ENCODE peak calls at places on chromosomes 12 and 14, in eight cellular contexts. A is body of pancreas; Q is SK-N-DZ; X is activated CD8-positive, alpha-beta memory T cell treated with anti-CD3 and anti-CD28 coated beads for 1 hour; W is upper lobe of right lung; C is fibroblast of pulmonary artery; G is RWPE1; Z is neuronal stem cell. B is an unnamed sample.

GRCh38 chr14:59294662-59294992 is 106.2 kb downstream of the DAAM1 start:
- DNase-seq in A (no peak), Z (no peak), C (peak), X (no peak), Q (no peak), G (no peak), W (no peak), B (no peak)

GRCh38 chr12:8554451-8555195 is 13.9 kb upstream of the CLEC4E start:
- DNase-seq in G (peak), C (peak), X (no peak), Z (no peak), W (no peak), A (no peak), Q (no peak), B (no peak)

GRCh38 chr12:44240186-44240585 is 404.3 kb downstream of the TMEM117 start:
- DNase-seq in A (no peak), X (no peak), W (no peak), Q (peak), G (no peak), Z (no peak), C (no peak), B (no peak)

GRCh38 chr12:67594888-67595287 is 53.7 kb upstream of the DYRK2 start:
- DNase-seq in Q (peak), W (no peak), X (no peak), C (no peak), Z (no peak), A (no peak), G (no peak), B (no peak)

GRCh38 chr14:99971087-99971928 is 93.9 kb upstream of the EVL start:
- DNase-seq in W (peak), Q (peak), A (peak), X (peak), Z (peak), C (peak), G (peak), B (peak)

GRCh38 chr14:104362761-104363605 is 216.6 kb upstream of the C14orf180 start:
- DNase-seq in W (peak), G (no peak), X (no peak), Q (no peak), Z (no peak), C (no peak), A (no peak), B (no peak)

GRCh38 chr12:126083931-126084330 is 1018.7 kb downstream of the AACS start:
- DNase-seq in C (no peak), Z (no peak), W (no peak), Q (no peak), G (no peak), A (peak), X (no peak), B (no peak)

GRCh38 chr12:26425587-26426260 is 230.4 kb downstream of the SSPN start:
- DNase-seq in Z (no peak), G (no peak), X (no peak), Q (no peak), C (peak), A (no peak), W (no peak), B (no peak)

GRCh38 chr12:91983935-91984334 is 161.7 kb downstream of the BTG1 start:
- DNase-seq in X (no peak), Q (no peak), G (no peak), C (no peak), W (no peak), Z (no peak), A (no peak), B (no peak)

GRCh38 chr12:9784326-9784725 is 23.6 kb upstream of the CD69 start:
- DNase-seq in Z (no peak), G (no peak), W (no peak), C (no peak), A (no peak), X (no peak), Q (no peak), B (no peak)

GRCh38 chr12:40752011-40752410 is 59.8 kb downstream of the CNTN1 start:
- DNase-seq in C (no peak), X (no peak), Q (no peak), G (no peak), A (no peak), W (no peak), Z (no peak), B (no peak)

GRCh38 chr12:104649217-104649834 is 192.6 kb downstream of the CHST11 start:
- DNase-seq in X (no peak), Z (no peak), Q (no peak), G (no peak), A (no peak), C (no peak), W (no peak), B (no peak)

GRCh38 chr12:29242921-29243431 is 93.9 kb downstream of the FAR2 start:
- DNase-seq in G (no peak), Q (peak), W (no peak), X (no peak), Z (no peak), A (no peak), C (no peak), B (peak)

GRCh38 chr12:123101467-123102004 is 49.4 kb downstream of the PITPNM2 start:
- DNase-seq in G (no peak), Z (no peak), W (no peak), C (no peak), X (no peak), A (no peak), Q (no peak), B (no peak)

GRCh38 chr14:94439453-94440057 is 13.0 kb downstream of the SERPINA11 start:
- DNase-seq in A (no peak), Z (no peak), X (no peak), G (no peak), W (no peak), C (no peak), Q (no peak), B (no peak)

GRCh38 chr14:36254020-36254614 is 66.3 kb downstream of the MBIP start:
- DNase-seq in C (peak), Z (no peak), W (no peak), X (no peak), A (no peak), G (no peak), Q (no peak), B (no peak)

GRCh38 chr14:32693114-32693513 is 245.6 kb upstream of the NPAS3 start:
- DNase-seq in X (no peak), G (no peak), C (peak), Q (no peak), W (no peak), Z (no peak), A (no peak), B (peak)

GRCh38 chr12:17793854-17794253 is 296.1 kb downstream of the RERGL start:
- DNase-seq in C (no peak), A (no peak), Q (no peak), Z (no peak), G (no peak), X (no peak), W (no peak), B (no peak)